ENCODE peak calls at places on chromosomes 11 and 22, in ten cellular contexts. G is nucleus accumbens; S is mucosa of gallbladder; R is stimulated activated CD4-positive, alpha-beta T cell treated with anti-CD3 and anti-CD28 coated beads, Interleukin-4, amount 100 ng/mL, for 48 hours; O is activated T-helper 9 cell treated with anti-CD3 and anti-CD28 coated beads, Interleukin-2, amount 50 U/mL, for 16 hours; W is cardiac fibroblast; P is sciatic nerve; U is NCI-H2029; A is activated naive CD4-positive, alpha-beta T cell treated with anti-CD3 and anti-CD28 coated beads for 36 hours; D is transverse colon. I is an unnamed sample.
A peak's percentile ranks its signal among the peaks of the same experiment; 100 is the strongest.

GRCh38 chr22:49855491-49855911 is 1.9 kb downstream of the ZBED4 start:
- DNase-seq in W (peak; percentile 33), A (no peak), U (no peak), G (no peak), P (no peak), D (peak; percentile 47), O (no peak), S (no peak), R (no peak), I (no peak)

GRCh38 chr11:131626761-131627160 is 256.3 kb downstream of the NTM start:
- DNase-seq in R (no peak), D (no peak), O (no peak), W (no peak), G (no peak), P (no peak), A (no peak), S (no peak), U (no peak), I (no peak)

GRCh38 chr11:75820636-75821035 is 5.6 kb downstream of the UVRAG start:
- DNase-seq in S (peak; percentile 67), O (no peak), R (no peak), P (no peak), W (peak; percentile 59), U (no peak), G (no peak), A (peak; percentile 8), D (no peak), I (no peak)

GRCh38 chr11:86999859-87000753 is 37.6 kb upstream of the TMEM135 start:
- DNase-seq in W (no peak), S (peak; percentile 51), G (no peak), R (no peak), O (no peak), P (no peak), D (no peak), U (no peak), A (no peak), I (no peak)

GRCh38 chr22:26901228-26901816 is 243.9 kb downstream of the MIAT start:
- DNase-seq in W (no peak), U (no peak), O (no peak), P (no peak), A (no peak), G (no peak), R (no peak), S (no peak), D (no peak), I (no peak)

GRCh38 chr11:88301478-88302140 is 35.9 kb downstream of the CTSC start:
- DNase-seq in U (no peak), R (no peak), W (no peak), S (no peak), O (no peak), A (no peak), P (no peak), G (no peak), D (no peak), I (no peak)

GRCh38 chr11:17046690-17047089 is 30.8 kb downstream of the RPS13 start:
- DNase-seq in W (no peak), U (no peak), P (no peak), O (no peak), R (no peak), S (no peak), A (no peak), D (no peak), G (no peak), I (no peak)

GRCh38 chr11:33987975-33988580 is 63.5 kb upstream of the CAPRIN1 start:
- DNase-seq in U (peak; percentile 57), R (peak; percentile 63), A (peak; percentile 87), G (peak; percentile 65), O (peak; percentile 51), P (peak; percentile 85), W (peak; percentile 91), D (peak; percentile 67), S (peak; percentile 67), I (peak; percentile 72)

GRCh38 chr11:131206671-131207070 is 163.7 kb upstream of the NTM start:
- DNase-seq in U (no peak), S (no peak), O (no peak), D (no peak), W (no peak), G (no peak), P (no peak), A (no peak), R (no peak), I (no peak)

GRCh38 chr11:45400594-45400993 is 114.5 kb upstream of the SYT13 start:
- DNase-seq in R (no peak), W (peak; percentile 89), P (peak; percentile 2), U (no peak), S (no peak), G (no peak), D (no peak), A (no peak), O (no peak), I (no peak)

GRCh38 chr11:78427615-78428272 is 10.1 kb upstream of the GAB2 start:
- DNase-seq in O (no peak), D (no peak), P (no peak), A (peak; percentile 28), S (no peak), R (no peak), U (no peak), W (no peak), G (no peak), I (no peak)

GRCh38 chr11:76658651-76659650 is 11.6 kb downstream of the LRRC32 start:
- DNase-seq in A (no peak), R (no peak), S (no peak), D (peak; percentile 4), O (no peak), W (no peak), P (peak; percentile 49), U (no peak), G (no peak), I (no peak)

GRCh38 chr11:109914809-109915653 is 178.2 kb upstream of the ZC3H12C start:
- DNase-seq in S (no peak), D (no peak), R (no peak), O (no peak), W (peak; percentile 69), U (no peak), A (no peak), G (no peak), P (no peak), I (no peak)

I was measured in glutamatergic neuron.